ENCODE peak calls at places on chromosomes 2 and 18, in seven cellular contexts. S, J, T, A, Y, H and G are unnamed samples.

GRCh38 chr2:98142106-98142815 is 55.3 kb downstream of the VWA3B start:
- DNase-seq in Y (no peak), A (no peak), J (no peak), H (no peak), T (no peak), S (no peak), G (no peak)

GRCh38 chr2:207115715-207116364 is 49.9 kb downstream of the KLF7 start:
- DNase-seq in J (no peak), S (no peak), T (no peak), A (no peak), H (no peak), Y (no peak), G (no peak)

GRCh38 chr2:128442053-128442751 is 123.5 kb upstream of the HS6ST1 start:
- DNase-seq in Y (no peak), T (peak; percentile 39), A (no peak), S (no peak), H (peak; percentile 57), J (peak; percentile 77), G (peak; percentile 88)

GRCh38 chr18:75334869-75335268 is 92.6 kb downstream of the SMIM21 start:
- DNase-seq in A (no peak), S (no peak), Y (no peak), J (no peak), T (no peak), H (no peak), G (no peak)

GRCh38 chr18:48814490-48815181 is 136.1 kb downstream of the SMAD7 start:
- DNase-seq in H (no peak), S (no peak), J (peak; percentile 7), A (no peak), Y (no peak), T (peak; percentile 14), G (peak; percentile 71)

GRCh38 chr2:180000434-180000833 is 6.7 kb downstream of the CWC22 start:
- DNase-seq in A (no peak), Y (no peak), J (no peak), T (no peak), S (no peak), H (no peak), G (no peak)

GRCh38 chr2:69561041-69561550 is 82.4 kb downstream of the AAK1 start:
- DNase-seq in Y (no peak), S (no peak), H (no peak), A (no peak), J (no peak), T (no peak), G (no peak)

GRCh38 chr18:46171331-46171730 is 67.1 kb downstream of the HAUS1 start:
- DNase-seq in A (no peak), H (no peak), T (no peak), Y (no peak), S (no peak), J (no peak), G (no peak)

GRCh38 chr2:183248866-183249567 is 124.8 kb downstream of the NUP35 start:
- DNase-seq in A (peak; percentile 24), H (peak; percentile 15), S (no peak), J (no peak), Y (peak; percentile 33), T (no peak), G (no peak)

GRCh38 chr18:40983835-40984234 is 971.2 kb upstream of the PIK3C3 start:
- DNase-seq in A (no peak), Y (no peak), S (no peak), T (no peak), J (no peak), H (no peak), G (no peak)

GRCh38 chr2:88170472-88170892 is 336 bp downstream of the THNSL2 start:
- DNase-seq in A (no peak), H (no peak), S (no peak), J (no peak), Y (no peak), T (no peak), G (peak; percentile 86)

GRCh38 chr2:140157816-140158215 is 1377.6 kb upstream of the NXPH2 start:
- DNase-seq in S (no peak), H (no peak), T (no peak), A (no peak), J (no peak), Y (no peak), G (no peak)

GRCh38 chr2:54561795-54562592 is 105.9 kb downstream of the SPTBN1 start:
- DNase-seq in J (no peak), H (no peak), T (no peak), S (no peak), Y (no peak), A (no peak), G (no peak)
- H3K4me1 ChIP-seq in J (peaks cover 10% of the 10 kb centered on the region), H (peaks cover 67% of the 10 kb centered on the region), T (peaks cover 6% of the 10 kb centered on the region), S (no peaks in the 10 kb centered on the region), Y (peaks cover 21% of the 10 kb centered on the region), A (peaks cover 11% of the 10 kb centered on the region), G (peaks cover 63% of the 10 kb centered on the region)

DNA sequence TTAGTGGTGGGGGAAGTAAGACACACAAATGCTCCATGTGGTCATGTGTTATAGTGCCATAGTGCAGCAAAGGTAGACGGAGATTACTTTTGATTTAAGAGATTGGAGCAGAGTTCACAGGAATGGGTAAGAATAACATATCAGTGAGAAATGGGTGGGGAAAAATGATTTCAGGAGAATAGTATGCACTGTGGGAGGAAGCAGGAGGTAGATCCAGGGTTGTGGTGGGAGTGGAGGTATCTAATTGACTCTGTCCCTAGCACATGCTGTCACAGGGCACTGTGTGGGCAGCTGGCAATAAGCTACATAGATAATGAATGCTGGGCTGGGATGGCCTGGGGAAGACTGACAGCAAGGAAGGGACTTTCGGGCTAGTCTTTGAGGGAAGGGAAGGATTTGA is 65.3 kb downstream of the STAT1 start:
- DNase-seq in H (no peak), S (no peak), J (no peak), T (no peak), A (peak; percentile 56), Y (no peak), G (no peak)
- TF ChIP-seq POLR2A in H (no peak), S (no peak), J (no peak), T (no peak), A (no peak), Y (no peak), G (no peak)

GRCh38 chr2:233413046-233413445 is 58.8 kb downstream of the DGKD start:
- DNase-seq in T (no peak), S (no peak), J (no peak), Y (no peak), A (no peak), H (no peak), G (no peak)

GRCh38 chr2:233411162-233411561 is 56.9 kb downstream of the DGKD start:
- DNase-seq in J (no peak), T (no peak), S (no peak), A (no peak), H (no peak), Y (no peak), G (no peak)

GRCh38 chr2:233413529-233414272 is 59.4 kb downstream of the DGKD start:
- DNase-seq in A (peak; percentile 83), S (no peak), T (no peak), H (peak; percentile 29), Y (no peak), J (no peak), G (no peak)

GRCh38 chr2:233414273-233414654 is 60.0 kb downstream of the DGKD start:
- DNase-seq in T (no peak), H (no peak), Y (no peak), A (peak; percentile 50), J (no peak), S (no peak), G (no peak)

DNA sequence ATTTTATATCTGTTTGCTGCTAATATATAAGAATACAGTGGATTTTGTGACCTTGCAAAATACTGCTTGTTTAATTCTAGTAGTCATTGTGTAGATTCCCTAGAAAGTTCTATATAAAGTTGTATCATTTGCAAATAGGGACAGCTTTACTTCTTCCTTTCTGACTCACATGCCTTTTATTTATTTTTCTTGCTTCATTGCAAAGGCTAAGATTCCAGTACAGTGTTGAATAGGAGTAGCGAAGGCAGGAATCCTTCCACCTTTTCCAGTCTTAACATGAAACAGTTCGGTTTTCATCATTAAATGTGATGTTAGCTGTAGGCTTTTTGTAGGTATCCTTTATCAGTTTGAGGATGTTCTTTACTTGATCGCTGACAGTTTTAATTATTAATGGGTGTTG is 58.1 kb downstream of the DGKD start:
- DNase-seq in A (no peak), J (no peak), T (no peak), Y (no peak), S (no peak), H (no peak), G (no peak)
- H3K4me1 ChIP-seq in A (peaks cover 43% of the 10 kb centered on the region), J (peaks cover 6% of the 10 kb centered on the region), T (no peaks in the 10 kb centered on the region), Y (peaks cover 7% of the 10 kb centered on the region), S (no peaks in the 10 kb centered on the region), H (peaks cover 17% of the 10 kb centered on the region), G (peaks cover 13% of the 10 kb centered on the region)

DNA sequence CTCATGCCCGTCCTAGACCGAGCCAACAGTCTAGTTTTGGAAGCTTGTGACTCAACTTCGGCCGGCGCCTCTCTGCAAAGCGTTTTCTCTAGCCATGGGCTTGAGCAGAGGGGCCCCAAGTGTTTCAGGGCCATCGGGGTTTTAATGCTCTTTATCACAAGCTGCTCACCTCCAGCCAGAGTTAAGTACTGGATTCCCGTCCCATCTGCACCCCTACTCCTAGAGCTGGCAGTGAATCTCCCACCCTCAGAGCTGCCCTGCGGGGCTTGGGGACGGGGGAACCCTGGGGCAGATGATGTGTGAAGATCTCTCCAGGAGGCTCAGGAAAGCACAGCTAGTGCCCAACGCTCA is 7.3 kb downstream of the RAX start:
- DNase-seq in H (no peak), J (no peak), Y (no peak), T (no peak), S (no peak), A (no peak), G (no peak)
- TF ChIP-seq POLR2A in H (no peak), J (no peak), Y (no peak), T (no peak), S (no peak), A (no peak), G (no peak)

DNA sequence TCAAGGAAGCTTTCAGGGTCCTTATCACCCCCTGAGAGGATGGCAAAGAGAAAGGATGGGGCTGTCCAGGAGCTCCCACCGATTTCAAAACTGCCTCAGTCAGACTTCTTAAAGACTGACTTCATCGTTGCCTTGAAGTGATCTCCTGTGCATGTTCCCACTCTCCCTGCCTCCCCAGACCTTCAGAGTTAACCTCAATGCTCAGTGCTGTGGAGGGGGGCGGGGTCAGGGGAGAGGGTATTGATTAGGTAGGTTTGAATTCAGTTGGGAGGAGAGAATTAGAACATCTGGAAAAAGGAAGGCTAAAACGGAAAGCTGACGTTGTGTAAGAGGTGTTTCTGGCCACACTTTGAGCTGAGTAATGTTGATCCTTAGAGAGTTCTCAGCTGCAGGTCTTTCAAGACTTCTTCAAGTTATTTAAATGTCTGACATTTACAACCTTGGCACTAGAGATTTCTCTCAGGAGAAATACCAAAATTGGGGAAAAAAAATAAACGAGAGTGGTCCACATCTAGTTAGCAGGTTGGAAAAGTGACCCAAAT is 134.8 kb upstream of the EPAS1 start:
- DNase-seq in S (no peak), T (no peak), A (no peak), J (no peak), H (no peak), Y (no peak), G (no peak)
- H3K4me1 ChIP-seq in S (no peaks in the 10 kb centered on the region), T (no peaks in the 10 kb centered on the region), A (peaks cover 11% of the 10 kb centered on the region), J (peaks cover 11% of the 10 kb centered on the region), H (no peaks in the 10 kb centered on the region), Y (no peaks in the 10 kb centered on the region), G (peaks cover 38% of the 10 kb centered on the region)

DNA sequence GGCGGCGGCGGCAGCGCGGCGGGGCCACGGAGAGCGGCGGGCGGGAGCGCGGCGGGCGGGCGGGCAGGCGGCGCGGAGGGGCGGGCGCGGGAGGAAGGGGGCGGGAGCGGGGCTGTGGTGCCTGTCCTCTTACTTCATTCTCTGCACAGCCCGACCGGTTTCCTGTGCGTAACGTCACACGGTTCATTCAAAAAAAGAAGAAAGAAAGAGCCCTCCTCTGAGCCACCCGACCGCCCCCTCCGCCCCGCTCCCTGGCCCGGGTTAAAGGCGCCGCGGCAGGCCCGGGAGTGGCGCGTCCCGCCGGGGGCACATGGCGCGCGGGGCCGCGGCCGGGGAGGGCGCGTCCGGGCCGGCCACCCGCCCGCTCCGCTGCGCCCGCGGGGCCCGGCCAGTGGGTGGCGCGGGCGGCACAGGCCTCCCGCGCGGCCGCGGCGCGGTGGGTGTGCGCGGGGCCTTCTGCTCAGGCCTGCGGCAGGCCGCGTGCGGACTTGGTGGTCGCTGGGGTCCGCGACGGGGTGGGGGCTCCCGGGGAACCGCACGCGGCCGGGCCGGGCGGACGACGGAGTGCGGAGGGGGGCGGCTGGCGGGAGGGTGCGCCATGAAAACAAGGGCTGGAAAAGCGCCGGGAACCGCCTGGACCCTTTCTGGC is 596 bp upstream of the BCL2 start:
- DNase-seq in Y (peak; percentile 77), T (peak; percentile 85), S (peak; percentile 65), J (peak; percentile 84), H (peak; percentile 61), A (peak; percentile 29), G (no peak)
- TF ChIP-seq POLR2A in Y (no peak), T (no peak), S (peak; percentile 42), J (no peak), H (no peak), A (no peak), G (no peak)